ENCODE peak calls at places on chromosomes 4 and X, in nine cellular contexts. C is A549; U is lower lobe of right lung; S is body of pancreas; R is heart right ventricle; D is K562; Y is IMR-90; E is naive thymus-derived CD4-positive, alpha-beta T cell; X is upper lobe of left lung. M is an unnamed sample.

GRCh38 chrX:149470960-149471359 is 34.1 kb downstream of the IDS start:
- ATAC-seq in U (peak; percentile 91), R (peak; percentile 96), E (peak; percentile 86), D (peak; percentile 100), X (peak; percentile 90), Y (peak; percentile 99), C (peak; percentile 96), S (peak; percentile 94), M (peak; percentile 83)

GRCh38 chr4:48047896-48048295 is 31.3 kb downstream of the NIPAL1 start:
- ATAC-seq in D (no peak), U (peak; percentile 23), X (peak; percentile 35), Y (no peak), S (peak; percentile 82), C (no peak), E (peak; percentile 15), R (peak; percentile 90), M (no peak)

GRCh38 chr4:126018274-126018673 is 703.5 kb downstream of the FAT4 start:
- ATAC-seq in C (no peak), D (no peak), S (no peak), Y (no peak), E (no peak), X (no peak), R (no peak), U (peak; percentile 44), M (no peak)

GRCh38 chrX:48521353-48522243 is at the start of gene EBP:
- ATAC-seq in C (peak; percentile 100), E (peak; percentile 98), Y (peak; percentile 100), X (peak; percentile 96), S (peak; percentile 99), R (peak; percentile 98), U (peak; percentile 99), D (peak; percentile 98), M (peak; percentile 98)

GRCh38 chr4:86856896-86857295 is 7.7 kb upstream of the SLC10A6 start:
- ATAC-seq in U (no peak), S (no peak), C (no peak), R (no peak), X (no peak), D (no peak), E (no peak), Y (no peak), M (no peak)

GRCh38 chrX:23699636-23700194 is 32.4 kb downstream of the PRDX4 start:
- ATAC-seq in U (peak; percentile 59), C (no peak), S (no peak), X (peak; percentile 53), Y (no peak), E (peak; percentile 64), D (peak; percentile 94), R (peak; percentile 42), M (no peak)

GRCh38 chr4:6047130-6047673 is 29.0 kb upstream of the C4orf50 start:
- ATAC-seq in S (no peak), C (no peak), U (no peak), X (no peak), E (no peak), R (no peak), Y (no peak), D (no peak), M (no peak)

GRCh38 chr4:184460495-184461285 is 13.7 kb downstream of the IRF2 start:
- ATAC-seq in X (no peak), E (peak; percentile 56), C (no peak), S (no peak), D (peak; percentile 60), U (no peak), R (no peak), Y (no peak), M (no peak)

GRCh38 chrX:17553961-17554482 is 179.0 kb downstream of the NHS start:
- ATAC-seq in E (no peak), C (no peak), R (no peak), X (no peak), D (no peak), U (no peak), Y (no peak), S (no peak), M (peak; percentile 65)

GRCh38 chrX:75149654-75150053 is 6.4 kb downstream of the ABCB7 start:
- ATAC-seq in X (no peak), C (no peak), D (no peak), R (no peak), E (no peak), S (no peak), U (no peak), Y (no peak), M (no peak)

GRCh38 chr4:159334461-159334860 is 231.6 kb downstream of the RAPGEF2 start:
- ATAC-seq in S (no peak), R (peak; percentile 78), C (no peak), Y (no peak), X (no peak), D (no peak), E (no peak), U (no peak), M (no peak)

GRCh38 chrX:154490021-154490413 is 412 bp downstream of the SLC10A3 start:
- ATAC-seq in U (peak; percentile 21), S (peak; percentile 4), C (peak; percentile 24), X (no peak), E (peak; percentile 6), Y (peak; percentile 14), R (no peak), D (peak; percentile 6), M (peak; percentile 15)

GRCh38 chrX:44828008-44828605 is 15.7 kb upstream of the DUSP21 start:
- ATAC-seq in Y (peak; percentile 91), D (no peak), S (no peak), E (no peak), X (no peak), R (no peak), C (peak; percentile 92), U (no peak), M (no peak)

GRCh38 chr4:47703964-47704363 is 133.9 kb downstream of the CORIN start:
- ATAC-seq in D (no peak), R (no peak), C (no peak), X (peak; percentile 79), S (peak; percentile 80), Y (no peak), U (peak; percentile 78), E (no peak), M (no peak)

GRCh38 chr4:84750260-84750955 is 167.5 kb downstream of the CDS1 start:
- ATAC-seq in U (peak; percentile 74), X (peak; percentile 73), D (peak; percentile 83), Y (peak; percentile 59), C (peak; percentile 77), E (no peak), S (peak; percentile 56), R (peak; percentile 78), M (peak; percentile 44)

GRCh38 chrX:108268434-108269080 is 169.7 kb downstream of the COL4A6 start:
- ATAC-seq in S (no peak), D (no peak), R (no peak), Y (no peak), U (no peak), C (no peak), X (no peak), E (no peak), M (peak; percentile 44)

GRCh38 chrX:46611658-46612362 is 38.2 kb downstream of the CHST7 start:
- ATAC-seq in C (no peak), S (no peak), X (no peak), R (no peak), U (no peak), E (peak; percentile 84), Y (no peak), D (no peak), M (no peak)

GRCh38 chr4:120331486-120332281 is 265.0 kb upstream of the MAD2L1 start:
- ATAC-seq in S (peak; percentile 82), X (no peak), Y (no peak), R (no peak), C (no peak), D (no peak), E (no peak), U (no peak), M (no peak)

DNA sequence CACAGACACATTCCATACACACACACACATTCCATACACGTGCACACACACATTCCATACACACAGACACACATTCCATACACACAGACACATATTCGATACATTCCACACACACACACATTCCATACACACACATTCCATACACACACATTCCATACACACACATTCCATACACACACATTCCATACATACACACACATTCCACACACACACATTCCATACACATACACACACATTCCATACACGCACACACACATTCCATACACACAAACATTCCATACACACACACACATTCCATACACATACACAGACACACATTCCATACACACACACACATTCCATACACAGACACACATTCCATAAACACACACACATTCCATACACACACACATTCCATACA is 13.7 kb downstream of the LINC00632 start:
- ATAC-seq in D (no peak), E (no peak), X (no peak), C (no peak), U (no peak), R (no peak), S (no peak), Y (no peak), M (no peak)
- H3K27ac ChIP-seq in D (no peak overlapping the region), E (no peak overlapping the region), X (no peak overlapping the region), C (no peak overlapping the region), U (no peak overlapping the region), R (no peak overlapping the region), S (no peak overlapping the region), Y (no peak overlapping the region), M (no peak overlapping the region)

GRCh38 chr4:7843831-7844230 is 95.8 kb downstream of the AFAP1 start:
- ATAC-seq in S (no peak), C (peak; percentile 10), D (no peak), U (peak; percentile 13), R (no peak), X (no peak), Y (no peak), E (no peak), M (no peak)
- H3K27ac ChIP-seq in S (no peak overlapping the region), C (peak overlapping the region; percentile 93), D (no peak overlapping the region), U (peak overlapping the region; percentile 69), R (peak overlapping the region; percentile 84), X (no peak overlapping the region), Y (peak overlapping the region; percentile 99), E (no peak overlapping the region), M (peak overlapping the region; percentile 97)

GRCh38 chrX:6383911-6384310 is 151.0 kb downstream of the VCX3A start:
- ATAC-seq in R (no peak), Y (no peak), X (no peak), C (no peak), D (no peak), E (no peak), S (no peak), U (no peak), M (no peak)
- H3K27ac ChIP-seq in R (no peak overlapping the region), Y (no peak overlapping the region), X (no peak overlapping the region), C (no peak overlapping the region), D (no peak overlapping the region), E (no peak overlapping the region), S (no peak overlapping the region), U (no peak overlapping the region), M (no peak overlapping the region)

GRCh38 chr4:24322986-24323385 is 261.4 kb downstream of the DHX15 start:
- ATAC-seq in D (no peak), Y (no peak), C (no peak), X (no peak), U (no peak), R (no peak), S (no peak), E (no peak), M (peak; percentile 61)

GRCh38 chr4:24322517-24322916 is 261.8 kb downstream of the DHX15 start:
- ATAC-seq in C (no peak), Y (no peak), U (no peak), S (no peak), E (no peak), R (no peak), D (no peak), X (no peak), M (peak; percentile 74)

GRCh38 chr4:24321637-24322036 is 262.7 kb downstream of the DHX15 start:
- ATAC-seq in Y (no peak), R (no peak), C (no peak), D (no peak), S (no peak), U (no peak), X (no peak), E (no peak), M (no peak)

GRCh38 chr4:24321151-24321550 is 263.2 kb downstream of the DHX15 start:
- ATAC-seq in C (no peak), U (no peak), R (peak; percentile 45), D (no peak), X (no peak), E (no peak), Y (no peak), S (no peak), M (peak; percentile 46)
- H3K27ac ChIP-seq in C (no peak overlapping the region), U (no peak overlapping the region), R (no peak overlapping the region), D (no peak overlapping the region), X (no peak overlapping the region), E (no peak overlapping the region), Y (no peak overlapping the region), S (no peak overlapping the region), M (peak overlapping the region; percentile 16)

M was measured in gastroesophageal sphincter.